ENCODE peak calls at places on chromosomes 7 and 10, in six cellular contexts. U is adrenal gland, I is dorsolateral prefrontal cortex, Y is choroid plexus epithelial cell, S is bronchial epithelial cell, X is cardiac fibroblast. B is an unnamed sample.

GRCh38 chr7:31084226-31084625 is 32.1 kb downstream of the ADCYAP1R1 start:
- DNase-seq in Y (no peak), X (no peak), U (no peak), I (peak), S (no peak), B (no peak)

GRCh38 chr10:6086375-6087233 is 2.2 kb upstream of the RBM17 start:
- DNase-seq in X (peak), S (peak), Y (peak), I (peak), U (peak), B (peak)

GRCh38 chr7:77244222-77244934 is 44.8 kb upstream of the FGL2 start:
- DNase-seq in Y (no peak), X (no peak), I (no peak), U (no peak), S (peak), B (no peak)

GRCh38 chr7:23956769-23957556 is 246.9 kb downstream of the STK31 start:
- DNase-seq in U (no peak), X (peak), S (no peak), Y (peak), I (no peak), B (no peak)

GRCh38 chr7:29841926-29842671 is 35.8 kb downstream of the WIPF3 start:
- DNase-seq in X (no peak), Y (no peak), U (no peak), I (no peak), S (no peak), B (no peak)

GRCh38 chr7:12951397-12951801 is 264.0 kb downstream of the ARL4A start:
- DNase-seq in U (no peak), I (no peak), Y (peak), S (peak), X (peak), B (peak)

GRCh38 chr7:117937726-117938483 is 64.7 kb upstream of the CTTNBP2 start:
- DNase-seq in Y (no peak), U (no peak), S (no peak), X (no peak), I (no peak), B (no peak)

GRCh38 chr7:7971308-7972040 is 2.9 kb downstream of the GLCCI1 start:
- DNase-seq in U (no peak), Y (no peak), S (no peak), I (no peak), X (no peak), B (no peak)

GRCh38 chr10:101042667-101043355 is 11.8 kb downstream of the SFXN3 start:
- DNase-seq in S (peak), X (peak), U (peak), I (peak), Y (peak), B (peak)

GRCh38 chr7:155864991-155865690 is 52.9 kb upstream of the SHH start:
- DNase-seq in I (no peak), Y (no peak), X (no peak), S (no peak), U (no peak), B (no peak)

GRCh38 chr10:63105811-63106755 is 27.0 kb upstream of the NRBF2 start:
- DNase-seq in X (peak), U (peak), Y (peak), I (peak), S (peak), B (no peak)

GRCh38 chr7:94445696-94446194 is 51.0 kb downstream of the COL1A2 start:
- DNase-seq in I (no peak), X (no peak), Y (no peak), U (no peak), S (no peak), B (peak)

GRCh38 chr10:89904755-89905154 is 203.4 kb downstream of the KIF20B start:
- DNase-seq in S (peak), Y (no peak), X (no peak), U (no peak), I (no peak), B (no peak)

GRCh38 chr7:98204670-98205069 is 6.6 kb upstream of the BHLHA15 start:
- DNase-seq in Y (no peak), X (no peak), U (no peak), I (no peak), S (no peak), B (no peak)

GRCh38 chr7:118195837-118196474 is 12.0 kb downstream of the LSM8 start:
- DNase-seq in S (peak), U (peak), I (no peak), X (peak), Y (peak), B (no peak)

GRCh38 chr7:123757095-123757494 is 8.3 kb upstream of the WASL start:
- DNase-seq in S (peak), U (no peak), I (no peak), Y (no peak), X (no peak), B (no peak)

GRCh38 chr10:7950981-7951847 is 103.3 kb upstream of the GATA3 start:
- DNase-seq in X (no peak), U (no peak), Y (peak), I (no peak), S (no peak), B (no peak)

GRCh38 chr7:94295805-94296204 is 98.9 kb upstream of the COL1A2 start:
- DNase-seq in X (peak), Y (peak), S (peak), I (no peak), U (no peak), B (no peak)

GRCh38 chr7:45174966-45175765 is 17.6 kb downstream of the RAMP3 start:
- DNase-seq in I (peak), X (no peak), Y (no peak), U (no peak), S (no peak), B (no peak)

GRCh38 chr7:116772423-116772852 is 89.9 kb upstream of the CAPZA2 start:
- DNase-seq in U (no peak), X (peak), S (peak), Y (peak), I (no peak), B (peak)

GRCh38 chr7:49774459-49775064 is 1.1 kb downstream of the VWC2 start:
- DNase-seq in X (no peak), Y (no peak), U (no peak), S (no peak), I (no peak), B (no peak)

GRCh38 chr10:66656499-66656898 is 269.3 kb upstream of the LRRTM3 start:
- DNase-seq in U (no peak), X (no peak), I (no peak), S (no peak), Y (no peak), B (no peak)

GRCh38 chr7:101410743-101411476 is 48.2 kb downstream of the COL26A1 start:
- DNase-seq in U (peak), Y (peak), I (no peak), S (no peak), X (peak), B (no peak)

GRCh38 chr10:31599626-31600504 is 280.8 kb downstream of the ZEB1 start:
- DNase-seq in Y (no peak), X (no peak), S (no peak), I (peak), U (no peak), B (no peak)

GRCh38 chr7:10889266-10889898 is 84.3 kb upstream of the PHF14 start:
- DNase-seq in U (peak), Y (peak), I (no peak), S (peak), X (peak), B (peak)

GRCh38 chr10:805635-806305 is 116.3 kb upstream of the DIP2C start:
- DNase-seq in S (no peak), I (no peak), X (no peak), Y (no peak), U (no peak), B (no peak)

GRCh38 chr10:102675151-102675886 is 31.0 kb downstream of the TRIM8 start:
- DNase-seq in I (peak), X (no peak), Y (peak), U (no peak), S (peak), B (no peak)

GRCh38 chr10:108348215-108348614 is 1183.7 kb upstream of the SORCS1 start:
- DNase-seq in S (no peak), X (no peak), Y (no peak), U (no peak), I (no peak), B (no peak)

GRCh38 chr7:11786186-11786585 is 45.8 kb downstream of the THSD7A start:
- DNase-seq in Y (peak), S (peak), U (no peak), I (no peak), X (peak), B (peak)

GRCh38 chr10:80202934-80203834 is 2.2 kb downstream of the ANXA11 start:
- DNase-seq in S (peak), U (peak), Y (peak), I (peak), X (peak), B (no peak)

GRCh38 chr7:137953692-137954470 is 48.0 kb downstream of the CREB3L2 start:
- DNase-seq in S (peak), I (no peak), Y (peak), X (peak), U (no peak), B (peak)

GRCh38 chr10:11472158-11472753 is 139.2 kb downstream of the USP6NL start:
- DNase-seq in U (peak), Y (peak), I (peak), S (peak), X (peak), B (no peak)

GRCh38 chr10:71745659-71746250 is 26.2 kb upstream of the C10orf105 start:
- DNase-seq in Y (no peak), I (no peak), X (no peak), U (no peak), S (no peak), B (no peak)

GRCh38 chr7:26777383-26777782 is 87.0 kb downstream of the SKAP2 start:
- DNase-seq in S (no peak), Y (no peak), X (no peak), I (no peak), U (no peak), B (no peak)

GRCh38 chr10:84247496-84247895 is 2.6 kb downstream of the RGR start:
- DNase-seq in X (no peak), S (no peak), U (no peak), Y (no peak), I (no peak), B (no peak)

GRCh38 chr10:84244651-84245270 is at the start of gene RGR:
- DNase-seq in U (no peak), S (no peak), I (peak), X (no peak), Y (no peak), B (no peak)

GRCh38 chr10:84243759-84244158 is 1.1 kb upstream of the RGR start:
- DNase-seq in U (no peak), I (no peak), Y (no peak), X (no peak), S (no peak), B (no peak)

GRCh38 chr10:84254552-84255137 is 9.8 kb downstream of the RGR start:
- DNase-seq in I (no peak), X (no peak), Y (no peak), U (no peak), S (no peak), B (no peak)

DNA sequence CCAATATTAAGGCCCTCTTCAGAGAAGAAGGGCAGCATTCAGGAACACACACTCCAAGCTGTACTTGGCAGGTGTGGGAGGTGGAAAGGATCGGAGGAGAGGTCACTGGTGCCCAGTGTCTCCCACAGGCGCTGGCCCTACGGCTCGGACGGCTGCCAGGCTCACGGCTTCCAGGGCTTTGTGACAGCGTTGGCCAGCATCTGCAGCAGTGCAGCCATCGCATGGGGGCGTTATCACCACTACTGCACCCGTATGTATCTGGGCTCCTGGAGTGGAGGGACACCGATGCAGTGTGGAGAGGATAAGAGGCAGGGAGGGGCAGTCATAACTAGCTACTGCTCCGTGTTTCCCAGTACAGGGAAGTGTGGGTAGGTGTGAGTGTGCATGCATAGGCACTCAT is 3.9 kb downstream of the RGR start:
- DNase-seq in U (no peak), S (no peak), Y (no peak), X (no peak), I (no peak), B (no peak)
- H3K4me3 ChIP-seq in U (no peak), S (no peak), Y (no peak), X (no peak), I (no peak), B (no peak)

GRCh38 chr10:61023053-61023452 is 79.1 kb upstream of the RHOBTB1 start:
- DNase-seq in I (no peak), S (no peak), U (no peak), Y (no peak), X (no peak), B (no peak)

GRCh38 chr10:61028861-61029361 is 84.9 kb upstream of the RHOBTB1 start:
- DNase-seq in Y (no peak), U (no peak), X (peak), I (no peak), S (peak), B (peak)

GRCh38 chr10:61020420-61021158 is 76.6 kb upstream of the RHOBTB1 start:
- DNase-seq in S (no peak), Y (no peak), X (no peak), U (no peak), I (no peak), B (no peak)

GRCh38 chr10:61021926-61022325 is 77.9 kb upstream of the RHOBTB1 start:
- DNase-seq in U (no peak), Y (no peak), X (no peak), S (no peak), I (no peak), B (no peak)

GRCh38 chr10:61024801-61025201 is 80.8 kb upstream of the RHOBTB1 start:
- DNase-seq in S (peak), U (peak), Y (peak), X (peak), I (no peak), B (no peak)
- TF ChIP-seq CTCF in S (peak), U (peak), Y (peak), X (peak), I (peak), B (peak)

GRCh38 chr7:129781128-129781855 is 169.8 kb downstream of the NRF1 start:
- DNase-seq in S (no peak), Y (no peak), U (peak), X (no peak), I (no peak), B (no peak)
- H3K4me3 ChIP-seq in S (peak), Y (no peak), U (no peak), X (no peak), I (peak), B (peak)

DNA sequence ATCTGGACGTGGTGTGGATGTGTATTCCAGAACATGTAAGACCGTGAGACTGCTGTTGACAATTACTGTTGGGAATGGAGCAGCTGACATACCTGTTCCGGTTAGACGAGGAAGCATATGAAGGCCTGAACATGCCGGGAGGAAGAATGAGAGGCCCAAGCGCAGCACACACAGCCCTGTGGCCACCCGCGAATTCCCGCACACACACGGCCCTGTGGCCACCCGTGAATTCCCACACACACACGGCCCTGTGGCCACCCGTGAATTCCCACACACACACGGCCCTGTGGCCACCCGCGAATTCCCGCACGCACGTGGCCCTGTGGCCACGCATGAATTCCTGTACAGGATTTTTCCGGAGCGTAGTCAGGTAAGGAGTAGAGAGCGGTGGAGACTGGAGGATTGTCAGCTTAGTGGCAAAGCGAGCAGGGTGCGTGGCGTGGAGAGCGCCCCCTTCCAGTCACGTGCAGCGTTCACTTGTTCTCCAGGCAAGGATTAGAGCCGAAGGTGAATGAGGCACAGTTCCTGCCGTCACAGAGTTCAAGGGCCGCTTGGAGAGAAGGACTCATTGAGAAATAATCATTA is 9.5 kb upstream of the SUN1 start:
- DNase-seq in X (no peak), I (no peak), U (no peak), Y (no peak), S (no peak), B (no peak)
- TF ChIP-seq CTCF in X (no peak), I (no peak), U (no peak), Y (no peak), S (no peak), B (peak)

GRCh38 chr7:36549003-36549402 is 159.3 kb downstream of the ANLN start:
- DNase-seq in S (no peak), I (no peak), U (no peak), X (no peak), Y (no peak), B (no peak)
- H3K4me3 ChIP-seq in S (no peak), I (no peak), U (no peak), X (no peak), Y (no peak), B (no peak)

GRCh38 chr7:128916643-128916915 is 6.1 kb upstream of the KCP start:
- DNase-seq in Y (no peak), I (no peak), U (no peak), S (no peak), X (no peak), B (no peak)

GRCh38 chr7:128913856-128914565 is 3.5 kb upstream of the KCP start:
- DNase-seq in S (no peak), X (no peak), U (no peak), I (peak), Y (no peak), B (no peak)

GRCh38 chr7:128915271-128915819 is 4.8 kb upstream of the KCP start:
- DNase-seq in U (no peak), X (no peak), S (no peak), I (peak), Y (no peak), B (no peak)

GRCh38 chr7:128915841-128916642 is 5.5 kb upstream of the KCP start:
- DNase-seq in I (peak), U (no peak), Y (no peak), S (no peak), X (no peak), B (no peak)

DNA sequence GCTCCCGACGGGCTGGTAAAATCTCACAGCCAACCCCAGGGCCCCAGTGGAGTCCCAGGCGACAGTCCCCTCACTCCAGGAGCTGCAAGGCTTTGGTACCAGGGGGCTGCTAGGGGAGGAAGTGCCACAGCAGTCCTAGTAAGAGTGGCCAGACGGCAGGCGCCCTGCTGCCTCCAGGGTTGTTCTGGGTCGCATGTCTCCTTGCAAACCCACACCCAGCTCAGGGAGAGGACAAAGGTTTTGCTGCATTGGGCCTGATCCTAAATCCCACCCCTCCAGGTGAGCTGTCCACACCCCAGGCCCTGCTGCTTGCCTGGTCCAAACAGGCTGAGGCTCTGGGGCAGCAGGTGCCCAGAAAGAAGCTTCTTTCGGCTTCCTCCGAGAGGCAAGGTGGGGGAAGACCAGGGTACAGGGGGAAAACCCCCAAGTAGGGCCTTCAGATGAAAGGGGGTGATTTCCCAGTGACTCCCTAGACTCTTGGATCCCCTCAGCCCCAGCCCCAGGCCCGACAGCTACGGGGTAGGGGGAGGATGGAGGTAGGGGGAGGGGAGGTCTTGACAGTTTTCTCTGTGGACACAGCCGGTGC is 4.2 kb upstream of the KCP start:
- DNase-seq in S (no peak), X (no peak), Y (no peak), U (no peak), I (peak), B (no peak)
- TF ChIP-seq CTCF in S (no peak), X (no peak), Y (no peak), U (no peak), I (no peak), B (no peak)

DNA sequence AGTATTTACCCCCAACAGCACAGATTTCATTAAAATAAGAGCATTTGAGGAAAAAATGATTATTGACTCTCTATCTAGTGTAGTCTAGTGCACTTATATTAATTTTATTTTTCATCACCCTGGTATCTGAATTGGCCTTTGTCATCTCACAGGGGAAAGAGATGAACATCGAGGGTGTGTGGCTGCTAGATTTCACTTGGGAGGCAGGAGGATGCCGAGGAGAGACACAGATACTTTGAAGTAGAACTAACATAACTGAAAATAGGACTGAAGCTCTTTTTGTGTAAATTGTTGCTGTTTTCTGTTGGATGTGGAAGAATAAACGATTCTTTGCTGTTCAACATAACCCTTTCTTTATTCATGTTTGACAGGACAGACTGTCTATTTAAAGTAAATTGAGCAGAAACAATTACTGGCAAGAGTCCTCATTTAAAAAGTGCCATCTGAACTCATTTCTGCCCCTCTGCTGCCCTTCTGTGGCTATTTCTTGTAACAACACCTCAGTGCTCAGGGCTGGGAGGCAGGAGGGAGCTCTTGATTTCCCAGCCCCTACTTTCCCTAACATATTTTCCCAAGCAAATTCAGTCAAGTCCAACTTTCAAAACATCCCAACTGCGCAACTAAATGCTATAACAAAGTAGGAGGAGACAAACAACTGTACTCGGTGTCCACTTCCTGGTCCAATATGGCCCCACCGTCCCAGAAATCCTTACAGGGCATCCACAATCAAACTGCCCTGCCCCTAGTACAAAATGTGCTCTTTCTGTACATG is 15.6 kb downstream of the LYZL1 start:
- DNase-seq in Y (peak), S (peak), U (peak), X (peak), I (peak), B (no peak)
- H3K4me3 ChIP-seq in Y (peak), S (no peak), U (no peak), X (no peak), I (peak), B (no peak)

DNA sequence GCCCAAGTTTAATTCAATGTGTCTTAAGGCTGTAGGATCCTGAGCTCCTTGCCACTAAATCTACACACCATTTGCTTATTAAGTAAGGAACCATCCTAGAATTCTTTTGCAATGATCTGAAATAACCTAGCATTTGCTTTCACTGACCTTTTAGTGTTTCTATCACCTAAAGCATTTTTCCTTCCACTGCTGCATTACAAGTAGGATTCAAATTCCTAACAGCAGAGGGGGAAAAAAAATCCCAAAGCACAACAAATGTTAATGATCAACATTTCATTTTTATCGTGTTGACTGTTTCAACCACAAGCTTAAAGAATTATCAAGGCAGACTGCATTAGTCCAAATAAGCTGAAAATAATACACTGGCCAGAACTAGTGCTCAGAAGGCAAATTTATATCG is 174.7 kb upstream of the TCF7L2 start:
- DNase-seq in S (no peak), I (no peak), Y (peak), X (peak), U (no peak), B (peak)
- TF ChIP-seq CTCF in S (no peak), I (no peak), Y (peak), X (no peak), U (no peak), B (peak)

B was measured in epithelial cell of proximal tubule.